ENCODE peak calls at places on chromosomes 2 and 18, in six cellular contexts. A is neural progenitor cell, W is smooth muscle cell of the brain vasculature, X is fibroblast of the conjunctiva, G is CD14-positive monocyte, L is bronchial epithelial cell. E is an unnamed sample.

GRCh38 chr2:173652731-173653426 is 298.2 kb downstream of the CDCA7 start:
- DNase-seq in A (peak), W (no peak), X (peak), G (no peak), L (peak), E (no peak)

GRCh38 chr2:118049140-118050128 is 35.6 kb upstream of the CCDC93 start:
- DNase-seq in A (no peak), W (no peak), X (no peak), G (no peak), L (no peak), E (no peak)

GRCh38 chr2:113757059-113757657 is 716 bp upstream of the SLC35F5 start:
- DNase-seq in A (no peak), W (no peak), X (no peak), G (no peak), L (no peak), E (no peak)

GRCh38 chr2:69828913-69829242 is 582 bp upstream of the GMCL1 start:
- DNase-seq in A (no peak), W (no peak), X (no peak), G (no peak), L (no peak), E (no peak)

GRCh38 chr2:223944166-223944703 is 900 bp downstream of the WDFY1 start:
- DNase-seq in A (peak), W (no peak), X (no peak), G (peak), L (no peak), E (no peak)

GRCh38 chr2:144630459-144631215 is 110.7 kb upstream of the ZEB2 start:
- DNase-seq in A (no peak), W (no peak), X (no peak), G (no peak), L (no peak), E (no peak)

GRCh38 chr2:144480257-144480656 is 39.7 kb downstream of the ZEB2 start:
- DNase-seq in A (peak), W (no peak), X (peak), G (no peak), L (no peak), E (no peak)

GRCh38 chr18:47863041-47863440 is 67.4 kb downstream of the SMAD2 start:
- DNase-seq in A (no peak), W (no peak), X (no peak), G (no peak), L (no peak), E (no peak)

GRCh38 chr18:3360211-3360610 is 89.8 kb upstream of the TGIF1 start:
- DNase-seq in A (peak), W (no peak), X (no peak), G (no peak), L (no peak), E (no peak)

GRCh38 chr2:30226144-30227032 is 4.9 kb upstream of the LBH start:
- DNase-seq in A (no peak), W (no peak), X (no peak), G (no peak), L (no peak), E (no peak)

GRCh38 chr2:174969091-174969734 is 36.0 kb downstream of the CHN1 start:
- DNase-seq in A (no peak), W (no peak), X (no peak), G (no peak), L (no peak), E (no peak)

GRCh38 chr2:75424936-75425619 is 135.7 kb downstream of the EVA1A start:
- DNase-seq in A (peak), W (no peak), X (no peak), G (no peak), L (peak), E (no peak)